ENCODE peak calls at places on chromosomes 16 and 17, in eight cellular contexts. One of them, this sample, is unnamed.

GRCh38 chr16:27405546-27406451 is 3.8 kb downstream of the IL21R start:
- DNase-seq in A549: no peak
- DNase-seq in transverse colon: no peak
- DNase-seq in sigmoid colon: no peak
- DNase-seq in H1: no peak
- DNase-seq in stomach: no peak
- DNase-seq in ovary: no peak
- DNase-seq in esophagus muscularis mucosa: peak
- DNase-seq in this sample: no peak

GRCh38 chr16:74769791-74770190 is 4.8 kb downstream of the FA2H start:
- DNase-seq in A549: no peak
- DNase-seq in transverse colon: no peak
- DNase-seq in sigmoid colon: no peak
- DNase-seq in H1: no peak
- DNase-seq in stomach: no peak
- DNase-seq in ovary: no peak
- DNase-seq in esophagus muscularis mucosa: no peak
- DNase-seq in this sample: no peak

GRCh38 chr16:64738321-64738960 is 383.4 kb downstream of the CDH11 start:
- DNase-seq in A549: no peak
- DNase-seq in transverse colon: no peak
- DNase-seq in sigmoid colon: no peak
- DNase-seq in H1: no peak
- DNase-seq in stomach: no peak
- DNase-seq in ovary: no peak
- DNase-seq in esophagus muscularis mucosa: no peak
- DNase-seq in this sample: no peak

GRCh38 chr16:23694707-23695373 is 16.2 kb downstream of the PLK1 start:
- DNase-seq in A549: no peak
- DNase-seq in transverse colon: no peak
- DNase-seq in sigmoid colon: no peak
- DNase-seq in H1: peak
- DNase-seq in stomach: no peak
- DNase-seq in ovary: no peak
- DNase-seq in esophagus muscularis mucosa: no peak
- DNase-seq in this sample: no peak

GRCh38 chr17:57255182-57255775 is 1.0 kb upstream of the MSI2 start:
- DNase-seq in A549: no peak
- DNase-seq in transverse colon: no peak
- DNase-seq in sigmoid colon: no peak
- DNase-seq in H1: peak
- DNase-seq in stomach: no peak
- DNase-seq in ovary: no peak
- DNase-seq in esophagus muscularis mucosa: no peak
- DNase-seq in this sample: no peak

GRCh38 chr17:7261377-7262191 is 694 bp downstream of the CLDN7 start:
- DNase-seq in A549: no peak
- DNase-seq in transverse colon: no peak
- DNase-seq in sigmoid colon: no peak
- DNase-seq in H1: peak
- DNase-seq in stomach: no peak
- DNase-seq in ovary: no peak
- DNase-seq in esophagus muscularis mucosa: no peak
- DNase-seq in this sample: no peak

GRCh38 chr17:65749479-65749878 is 188.0 kb upstream of the AXIN2 start:
- DNase-seq in A549: no peak
- DNase-seq in transverse colon: no peak
- DNase-seq in sigmoid colon: no peak
- DNase-seq in H1: no peak
- DNase-seq in stomach: no peak
- DNase-seq in ovary: no peak
- DNase-seq in esophagus muscularis mucosa: no peak
- DNase-seq in this sample: no peak

GRCh38 chr16:71440669-71441347 is 1.0 kb downstream of the TLE7 start:
- DNase-seq in A549: no peak
- DNase-seq in transverse colon: no peak
- DNase-seq in sigmoid colon: no peak
- DNase-seq in H1: peak
- DNase-seq in stomach: no peak
- DNase-seq in ovary: no peak
- DNase-seq in esophagus muscularis mucosa: no peak
- DNase-seq in this sample: no peak

GRCh38 chr17:17073627-17074521 is 31.6 kb downstream of the MPRIP start:
- DNase-seq in A549: no peak
- DNase-seq in transverse colon: no peak
- DNase-seq in sigmoid colon: peak
- DNase-seq in H1: no peak
- DNase-seq in stomach: no peak
- DNase-seq in ovary: no peak
- DNase-seq in esophagus muscularis mucosa: no peak
- DNase-seq in this sample: peak

GRCh38 chr16:67312450-67313118 is 14.0 kb downstream of the KCTD19 start:
- DNase-seq in A549: no peak
- DNase-seq in transverse colon: no peak
- DNase-seq in sigmoid colon: no peak
- DNase-seq in H1: no peak
- DNase-seq in stomach: no peak
- DNase-seq in ovary: no peak
- DNase-seq in esophagus muscularis mucosa: no peak
- DNase-seq in this sample: no peak

GRCh38 chr17:3558603-3559269 is 1.1 kb upstream of the TRPV3 start:
- DNase-seq in A549: no peak
- DNase-seq in transverse colon: peak
- DNase-seq in sigmoid colon: no peak
- DNase-seq in H1: no peak
- DNase-seq in stomach: peak
- DNase-seq in ovary: no peak
- DNase-seq in esophagus muscularis mucosa: no peak
- DNase-seq in this sample: no peak

DNA sequence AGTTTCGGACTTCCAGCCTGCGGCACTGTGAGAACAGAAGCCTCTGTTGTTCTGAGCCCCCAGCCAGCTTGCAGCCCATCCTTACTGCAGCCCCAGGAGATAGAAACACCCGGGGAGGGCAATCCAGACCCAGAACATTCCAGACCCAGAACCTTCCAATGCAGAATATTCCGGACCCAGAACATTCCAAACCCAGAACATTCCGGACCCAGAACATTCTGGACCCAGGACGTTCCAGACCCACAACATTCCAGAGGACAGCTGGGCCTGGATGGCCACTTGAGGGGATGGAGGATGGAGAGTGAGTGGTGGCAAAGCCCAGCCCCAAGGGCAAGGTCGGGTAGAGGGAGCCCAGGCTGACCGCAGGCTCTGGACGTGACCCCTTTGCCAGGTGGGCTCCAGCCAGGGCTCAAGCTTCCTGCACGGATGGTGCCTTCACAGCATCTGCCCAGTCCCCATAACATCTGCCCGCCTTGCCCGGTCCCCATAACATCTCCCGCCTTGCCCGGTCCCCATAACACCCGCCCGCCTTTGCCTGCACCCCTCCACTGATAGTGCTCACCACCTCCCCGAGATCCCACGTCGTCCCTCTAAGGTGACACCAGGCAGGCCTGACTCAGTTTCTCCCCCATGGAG is 3.5 kb downstream of the CBFA2T3 start:
- DNase-seq in A549: no peak
- DNase-seq in transverse colon: no peak
- DNase-seq in sigmoid colon: no peak
- DNase-seq in H1: no peak
- DNase-seq in stomach: no peak
- DNase-seq in ovary: no peak
- DNase-seq in esophagus muscularis mucosa: no peak
- DNase-seq in this sample: no peak
- H3K4me3 ChIP-seq in A549: no peak
- H3K4me3 ChIP-seq in transverse colon: no peak
- H3K4me3 ChIP-seq in sigmoid colon: no peak
- H3K4me3 ChIP-seq in H1: no peak
- H3K4me3 ChIP-seq in stomach: no peak
- H3K4me3 ChIP-seq in ovary: no peak
- H3K4me3 ChIP-seq in esophagus muscularis mucosa: no peak
- H3K4me3 ChIP-seq in this sample: no peak

GRCh38 chr16:57628782-57629181 is 352 bp downstream of the ADGRG1 start:
- DNase-seq in A549: no peak
- DNase-seq in transverse colon: no peak
- DNase-seq in sigmoid colon: no peak
- DNase-seq in H1: no peak
- DNase-seq in stomach: no peak
- DNase-seq in ovary: no peak
- DNase-seq in esophagus muscularis mucosa: no peak
- DNase-seq in this sample: no peak

GRCh38 chr16:57628008-57628781 is at the start of gene ADGRG1:
- DNase-seq in A549: peak
- DNase-seq in transverse colon: no peak
- DNase-seq in sigmoid colon: peak
- DNase-seq in H1: peak
- DNase-seq in stomach: peak
- DNase-seq in ovary: peak
- DNase-seq in esophagus muscularis mucosa: no peak
- DNase-seq in this sample: peak

GRCh38 chr16:57624806-57625500 is 3.5 kb upstream of the ADGRG1 start:
- DNase-seq in A549: no peak
- DNase-seq in transverse colon: no peak
- DNase-seq in sigmoid colon: no peak
- DNase-seq in H1: no peak
- DNase-seq in stomach: no peak
- DNase-seq in ovary: no peak
- DNase-seq in esophagus muscularis mucosa: no peak
- DNase-seq in this sample: no peak

GRCh38 chr16:57626420-57627170 is 1.8 kb upstream of the ADGRG1 start:
- DNase-seq in A549: no peak
- DNase-seq in transverse colon: no peak
- DNase-seq in sigmoid colon: no peak
- DNase-seq in H1: no peak
- DNase-seq in stomach: no peak
- DNase-seq in ovary: no peak
- DNase-seq in esophagus muscularis mucosa: no peak
- DNase-seq in this sample: no peak

DNA sequence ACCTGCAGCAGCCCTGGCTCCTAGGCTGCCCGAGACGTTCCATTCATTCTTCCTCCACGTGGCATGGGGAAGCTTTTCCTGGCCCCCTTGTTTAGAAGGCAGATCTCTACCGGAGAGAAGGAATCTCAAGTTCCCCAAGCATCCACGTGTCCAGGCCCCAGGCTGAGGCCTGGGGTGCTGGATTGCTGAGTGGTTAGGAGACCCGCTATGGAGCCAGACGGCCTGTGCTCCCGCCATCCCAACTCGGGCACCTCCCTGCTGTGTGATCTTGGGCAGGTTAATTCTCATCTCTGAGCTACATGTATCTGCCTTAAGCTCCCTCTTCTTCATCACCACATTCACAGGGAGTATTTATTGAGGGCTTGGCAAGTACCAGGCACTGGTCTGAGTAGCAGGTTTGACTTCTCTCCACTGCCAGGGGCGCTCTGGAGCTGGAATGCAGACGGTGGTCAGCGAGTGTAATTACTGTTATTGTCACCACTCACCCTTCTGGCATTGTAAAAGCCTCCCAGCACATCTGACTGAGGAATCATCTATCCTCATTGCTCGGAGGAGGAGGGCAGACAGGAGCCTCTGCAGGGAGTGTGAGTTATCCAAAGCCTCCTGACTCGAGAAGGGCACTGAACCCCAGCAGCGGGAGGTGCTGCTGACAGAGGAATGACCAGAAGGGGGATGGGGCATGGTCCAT is 1.1 kb upstream of the ADGRG1 start:
- DNase-seq in A549: peak
- DNase-seq in transverse colon: no peak
- DNase-seq in sigmoid colon: no peak
- DNase-seq in H1: no peak
- DNase-seq in stomach: no peak
- DNase-seq in ovary: no peak
- DNase-seq in esophagus muscularis mucosa: no peak
- DNase-seq in this sample: no peak
- TF ChIP-seq CTCF in A549: no peak
- TF ChIP-seq CTCF in transverse colon: no peak
- TF ChIP-seq CTCF in sigmoid colon: no peak
- TF ChIP-seq CTCF in H1: peak
- TF ChIP-seq CTCF in stomach: no peak
- TF ChIP-seq CTCF in ovary: no peak
- TF ChIP-seq CTCF in esophagus muscularis mucosa: no peak
- TF ChIP-seq CTCF in this sample: no peak

DNA sequence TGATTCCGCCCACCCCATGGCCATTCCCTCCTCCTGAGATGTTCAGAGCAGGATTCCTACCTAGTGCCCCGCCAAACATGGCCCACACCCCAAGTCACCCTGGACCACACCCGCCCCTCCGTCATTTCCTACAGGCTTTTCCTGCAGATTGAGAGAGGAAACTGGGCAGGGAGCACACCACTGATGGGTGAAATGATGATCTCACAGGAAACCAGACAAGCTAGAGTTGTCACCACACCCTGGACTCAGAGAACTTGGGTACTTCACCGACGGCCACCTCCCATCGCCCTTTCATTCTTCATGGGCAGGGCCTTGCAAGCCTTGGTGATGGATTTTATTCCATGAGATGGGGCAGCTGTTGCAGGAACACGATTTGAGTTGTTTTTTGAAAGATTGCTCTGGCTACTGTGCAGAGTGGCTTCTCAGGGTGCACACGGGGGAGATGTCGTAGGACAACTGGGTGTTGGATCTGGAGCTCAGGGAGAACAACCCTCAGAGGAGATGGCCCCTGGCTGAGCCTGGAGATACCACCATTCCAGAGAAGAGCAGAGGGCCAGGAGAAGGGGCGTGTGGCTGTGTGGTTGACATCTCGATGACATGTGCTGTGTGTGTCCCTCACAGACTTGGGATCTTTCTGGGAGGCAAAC is 7.4 kb upstream of the B9D1 start:
- DNase-seq in A549: no peak
- DNase-seq in transverse colon: peak
- DNase-seq in sigmoid colon: peak
- DNase-seq in H1: no peak
- DNase-seq in stomach: no peak
- DNase-seq in ovary: no peak
- DNase-seq in esophagus muscularis mucosa: no peak
- DNase-seq in this sample: no peak
- TF ChIP-seq EP300 in A549: no peak
- TF ChIP-seq EP300 in transverse colon: no peak
- TF ChIP-seq EP300 in sigmoid colon: no peak
- TF ChIP-seq EP300 in H1: no peak
- TF ChIP-seq EP300 in stomach: no peak
- TF ChIP-seq EP300 in ovary: no peak
- TF ChIP-seq EP300 in esophagus muscularis mucosa: no peak
- TF ChIP-seq EP300 in this sample: no peak

DNA sequence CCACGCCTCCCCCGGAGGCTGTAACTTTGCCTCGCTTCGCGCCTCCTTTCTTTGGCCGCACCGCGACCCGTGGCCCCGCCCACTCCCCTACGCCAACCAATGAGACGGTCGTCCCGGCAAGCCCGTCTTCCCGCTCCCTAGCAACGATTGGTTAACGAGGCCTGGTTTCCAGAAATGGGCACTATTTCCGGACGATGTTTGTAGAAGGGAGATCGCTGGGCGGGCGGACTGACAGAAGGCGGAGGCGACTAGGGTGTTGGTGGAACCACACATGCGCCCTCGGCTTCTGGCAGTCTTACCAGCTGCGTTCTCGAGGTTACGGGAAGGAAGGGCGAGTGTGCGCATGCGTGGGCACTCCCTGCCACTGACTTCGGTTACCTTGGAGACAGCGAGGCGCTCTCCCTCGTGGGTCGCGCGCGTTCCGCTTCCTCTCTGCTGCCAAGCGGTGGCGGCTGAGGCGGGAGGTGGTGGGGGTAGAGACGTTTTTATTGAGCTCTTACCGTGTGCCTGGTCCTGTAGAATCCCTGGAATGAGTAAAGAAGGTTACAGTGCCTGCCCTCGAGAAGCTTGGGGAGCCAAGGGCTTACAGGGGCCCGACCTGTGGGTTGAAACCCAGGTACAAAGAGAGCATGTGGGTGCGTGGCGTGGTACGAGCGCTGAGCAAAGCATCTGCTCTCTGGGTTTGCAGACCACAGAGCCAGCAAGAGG is 447 bp upstream of the MAP3K14 start:
- DNase-seq in A549: peak
- DNase-seq in transverse colon: peak
- DNase-seq in sigmoid colon: peak
- DNase-seq in H1: peak
- DNase-seq in stomach: peak
- DNase-seq in ovary: peak
- DNase-seq in esophagus muscularis mucosa: peak
- DNase-seq in this sample: peak
- H3K4me3 ChIP-seq in A549: peak
- H3K4me3 ChIP-seq in transverse colon: peak
- H3K4me3 ChIP-seq in sigmoid colon: peak
- H3K4me3 ChIP-seq in H1: peak
- H3K4me3 ChIP-seq in stomach: peak
- H3K4me3 ChIP-seq in ovary: peak
- H3K4me3 ChIP-seq in esophagus muscularis mucosa: peak
- H3K4me3 ChIP-seq in this sample: peak

This sample was measured in tibial nerve.